ENCODE peak calls at places on chromosomes 1 and 21, in seven cellular contexts. L is IMR-90, R is A549, I is H1, P is SK-N-SH, J is GM12878, Q is HepG2. X is an unnamed sample.

GRCh38 chr1:7209340-7209739 is 424.1 kb downstream of the CAMTA1 start:
- DNase-seq in L (no peak), I (no peak), J (no peak), Q (no peak), P (peak), R (no peak), X (no peak)

GRCh38 chr21:38968887-38969543 is 163.3 kb downstream of the ETS2 start:
- DNase-seq in P (no peak), R (no peak), L (no peak), J (no peak), Q (peak), I (no peak), X (no peak)

GRCh38 chr1:159849972-159850371 is 12.5 kb downstream of the VSIG8 start:
- DNase-seq in P (no peak), L (peak), R (no peak), I (no peak), J (no peak), Q (no peak), X (no peak)

GRCh38 chr1:1430114-1430982 is 5.1 kb upstream of the VWA1 start:
- DNase-seq in R (peak), P (peak), Q (peak), J (no peak), I (no peak), L (peak), X (no peak)

GRCh38 chr21:27371688-27372331 is 404.9 kb upstream of the ADAMTS5 start:
- DNase-seq in L (peak), P (no peak), I (no peak), J (no peak), R (no peak), Q (no peak), X (no peak)

GRCh38 chr1:8915446-8915845 is 30.2 kb upstream of the CA6 start:
- DNase-seq in Q (no peak), I (no peak), P (no peak), L (no peak), J (no peak), R (no peak), X (no peak)

GRCh38 chr1:53278294-53278693 is 40.0 kb upstream of the MAGOH start:
- DNase-seq in R (peak), Q (peak), L (peak), I (no peak), P (peak), J (no peak), X (peak)

GRCh38 chr1:8600336-8600735 is 217.1 kb downstream of the RERE start:
- DNase-seq in J (no peak), Q (no peak), R (no peak), I (no peak), L (no peak), P (no peak), X (no peak)

GRCh38 chr1:9838946-9839345 is 15.2 kb upstream of the CLSTN1 start:
- DNase-seq in R (no peak), L (no peak), I (no peak), P (no peak), J (no peak), Q (no peak), X (no peak)

GRCh38 chr1:6273380-6273891 is 12.5 kb upstream of the GPR153 start:
- DNase-seq in J (no peak), P (no peak), I (no peak), R (no peak), Q (no peak), L (peak), X (no peak)

GRCh38 chr1:77671836-77672235 is 10.6 kb downstream of the ZZZ3 start:
- DNase-seq in P (no peak), L (peak), Q (no peak), J (no peak), I (no peak), R (no peak), X (no peak)

GRCh38 chr1:77670330-77670729 is 12.1 kb downstream of the ZZZ3 start:
- DNase-seq in R (no peak), I (no peak), P (no peak), Q (no peak), L (no peak), J (no peak), X (no peak)

GRCh38 chr1:77672374-77672773 is 10.1 kb downstream of the ZZZ3 start:
- DNase-seq in L (no peak), I (no peak), P (no peak), Q (no peak), J (no peak), R (no peak), X (no peak)

GRCh38 chr1:77673030-77673429 is 9.4 kb downstream of the ZZZ3 start:
- DNase-seq in R (no peak), L (no peak), P (no peak), I (no peak), Q (no peak), J (no peak), X (no peak)

DNA sequence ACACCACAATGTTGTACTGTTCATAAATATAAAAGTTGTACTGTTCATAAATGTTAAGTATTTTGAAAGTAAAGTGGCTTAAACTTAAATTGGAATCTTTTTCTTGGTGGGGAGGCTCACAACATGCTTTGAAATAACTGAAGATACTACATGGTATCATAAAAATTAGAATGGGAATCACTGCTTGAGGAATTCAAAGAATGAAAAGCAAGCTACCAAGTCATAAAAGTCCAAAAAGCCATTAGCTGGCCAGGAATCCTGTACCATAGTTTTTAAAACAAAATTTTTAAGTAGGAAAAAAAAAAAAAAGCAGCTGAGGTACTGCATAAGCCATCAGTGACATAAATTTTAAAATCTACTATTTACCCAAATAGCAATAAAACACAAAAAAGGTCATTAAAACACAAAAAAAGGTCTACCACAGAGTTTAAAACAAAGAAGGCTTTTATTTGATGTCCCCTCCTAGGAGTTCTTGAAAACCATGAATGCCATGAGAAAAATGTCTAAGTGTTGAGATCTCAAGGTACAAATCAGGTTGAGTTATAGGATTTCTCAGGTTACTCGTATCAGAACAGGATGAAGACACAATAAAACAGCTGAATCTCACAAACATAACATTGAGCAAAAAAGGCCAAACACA is 8.6 kb downstream of the ZZZ3 start:
- DNase-seq in I (no peak), L (peak), J (no peak), P (no peak), R (no peak), Q (no peak), X (no peak)
- TF ChIP-seq RFX5 in I (no peak), L (no peak), J (no peak), P (no peak), R (no peak), Q (no peak), X (no peak)

GRCh38 chr1:19044471-19044870 is 88.0 kb upstream of the IFFO2 start:
- DNase-seq in J (no peak), L (no peak), Q (no peak), R (no peak), P (peak), I (no peak), X (no peak)
- TF ChIP-seq RFX5 in J (no peak), L (no peak), Q (no peak), R (no peak), P (no peak), I (no peak), X (no peak)

GRCh38 chr1:232627645-232628334 is 2.1 kb downstream of the SIPA1L2 start:
- DNase-seq in J (no peak), L (peak), P (peak), I (no peak), R (peak), Q (no peak), X (peak)
- TF ChIP-seq RFX5 in J (no peak), L (no peak), P (no peak), I (no peak), R (no peak), Q (no peak), X (no peak)

DNA sequence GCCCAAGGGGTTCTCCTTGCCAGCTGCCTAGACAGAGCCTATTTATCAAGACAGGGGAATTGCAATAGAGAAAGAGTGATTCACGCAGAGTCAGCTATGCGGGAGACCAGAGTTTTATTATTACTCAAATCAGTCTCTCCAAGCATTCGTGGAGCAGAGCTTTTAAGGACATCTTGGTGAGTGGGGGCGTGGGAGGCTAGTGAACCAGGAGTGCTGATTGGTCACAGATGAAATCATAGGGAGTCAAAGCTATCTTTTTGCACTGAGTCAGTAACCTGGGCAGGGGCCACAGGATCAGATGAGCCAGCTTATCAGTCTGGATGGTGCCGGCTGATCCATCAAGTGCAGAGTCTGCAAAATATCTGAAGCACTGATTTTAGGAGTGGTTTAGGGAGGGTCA is 64.8 kb upstream of the MRPS6 start:
- DNase-seq in I (no peak), Q (no peak), R (no peak), J (no peak), L (no peak), P (no peak), X (no peak)
- TF ChIP-seq RFX5 in I (no peak), Q (no peak), R (no peak), J (no peak), L (no peak), P (no peak), X (no peak)

GRCh38 chr1:175822575-175822974 is 79.2 kb upstream of the TNR start:
- DNase-seq in Q (no peak), J (no peak), I (no peak), L (peak), R (no peak), P (no peak), X (no peak)
- TF ChIP-seq RFX5 in Q (no peak), J (no peak), I (no peak), L (no peak), R (no peak), P (no peak), X (no peak)

GRCh38 chr1:215926670-215927069 is 359.6 kb downstream of the KCTD3 start:
- DNase-seq in I (no peak), P (no peak), Q (no peak), J (no peak), L (no peak), R (no peak), X (no peak)

GRCh38 chr1:215923129-215923824 is 356.2 kb downstream of the KCTD3 start:
- DNase-seq in J (no peak), I (no peak), L (peak), R (no peak), P (no peak), Q (no peak), X (no peak)
- TF ChIP-seq RFX5 in J (no peak), I (no peak), L (no peak), R (no peak), P (no peak), Q (no peak), X (no peak)

GRCh38 chr1:93704063-93704462 is 22.4 kb upstream of the BCAR3 start:
- DNase-seq in P (no peak), R (no peak), J (peak), Q (no peak), L (no peak), I (no peak), X (no peak)
- TF ChIP-seq RFX5 in P (no peak), R (no peak), J (no peak), Q (no peak), L (no peak), I (no peak), X (no peak)

GRCh38 chr21:34668803-34669148 is at the start of gene CLIC6:
- DNase-seq in R (no peak), L (no peak), P (no peak), I (no peak), Q (no peak), J (no peak), X (no peak)
- TF ChIP-seq RFX5 in R (no peak), L (no peak), P (no peak), I (no peak), Q (no peak), J (no peak), X (no peak)

GRCh38 chr1:171742577-171742922 is 685 bp upstream of the VAMP4 start:
- DNase-seq in Q (no peak), P (peak), L (peak), I (no peak), J (no peak), R (no peak), X (peak)

GRCh38 chr1:171739646-171740045 is 2.2 kb downstream of the VAMP4 start:
- DNase-seq in Q (no peak), L (peak), P (no peak), J (no peak), I (no peak), R (no peak), X (no peak)

GRCh38 chr1:171741872-171742576 is at the start of gene VAMP4:
- DNase-seq in R (peak), Q (peak), P (peak), L (peak), J (peak), I (peak), X (peak)

GRCh38 chr1:171740356-171740863 is 1.5 kb downstream of the VAMP4 start:
- DNase-seq in R (no peak), P (no peak), Q (no peak), J (no peak), I (no peak), L (peak), X (no peak)

GRCh38 chr1:171740987-171741871 is 636 bp downstream of the VAMP4 start:
- DNase-seq in L (peak), Q (peak), J (peak), R (peak), I (no peak), P (peak), X (peak)
- TF ChIP-seq RFX5 in L (no peak), Q (no peak), J (no peak), R (no peak), I (no peak), P (no peak), X (no peak)

GRCh38 chr1:178969226-178969987 is 56.3 kb upstream of the FAM20B start:
- DNase-seq in R (no peak), J (no peak), L (no peak), P (no peak), I (no peak), Q (no peak), X (no peak)
- TF ChIP-seq RFX5 in R (no peak), J (no peak), L (no peak), P (no peak), I (no peak), Q (no peak), X (no peak)

X was measured in K562.